ENCODE peak calls at places on chromosomes 2 and 18, in ten cellular contexts. Z is SK-N-SH; Q is IMR-90; V is HCT116; J is K562; A is colonic mucosa; T is right lobe of liver; Y is sigmoid colon; B is ovary; E is CD4-positive, alpha-beta T cell. F is an unnamed sample.
A peak's percentile ranks its signal among the peaks of the same experiment; 100 is the strongest.

GRCh38 chr18:75455249-75456183 is 28.0 kb upstream of the SMIM21 start:
- DNase-seq in Z (peak; percentile 40), Q (peak; percentile 18), V (no peak), J (no peak), A (no peak), T (no peak), Y (no peak), B (peak; percentile 59), E (no peak), F (peak; percentile 59)

GRCh38 chr2:226080323-226080722 is 680.8 kb downstream of the NYAP2 start:
- DNase-seq in Z (no peak), Q (peak; percentile 93), V (no peak), J (no peak), A (no peak), T (no peak), Y (no peak), B (no peak), E (no peak), F (no peak)

GRCh38 chr2:168336786-168337388 is 89.5 kb upstream of the STK39 start:
- DNase-seq in Z (no peak), Q (no peak), V (peak; percentile 87), J (peak; percentile 28), A (peak; percentile 77), T (peak; percentile 53), Y (no peak), B (peak; percentile 21), E (peak; percentile 36), F (no peak)

GRCh38 chr18:67266246-67266570 is 250.3 kb downstream of the DSEL start:
- DNase-seq in Z (no peak), Q (no peak), V (no peak), J (no peak), A (no peak), T (no peak), Y (no peak), B (no peak), E (no peak), F (no peak)

GRCh38 chr2:170475878-170476277 is 239.3 kb upstream of the SP5 start:
- DNase-seq in Z (no peak), Q (no peak), V (no peak), J (no peak), A (peak; percentile 44), T (no peak), Y (no peak), B (no peak), E (no peak), F (no peak)

GRCh38 chr2:25445464-25445863 is 103.7 kb upstream of the DNMT3A start:
- DNase-seq in Z (no peak), Q (no peak), V (no peak), J (no peak), A (no peak), T (no peak), Y (no peak), B (no peak), E (no peak), F (no peak)

GRCh38 chr2:27489118-27489497 is 435 bp downstream of the IFT172 start:
- DNase-seq in Z (peak; percentile 36), Q (peak; percentile 21), V (peak; percentile 1), J (no peak), A (peak; percentile 26), T (no peak), Y (no peak), B (peak; percentile 26), E (no peak), F (peak; percentile 39)

GRCh38 chr18:42131044-42131939 is 176.3 kb downstream of the PIK3C3 start:
- DNase-seq in Z (peak; percentile 35), Q (no peak), V (no peak), J (no peak), A (peak; percentile 22), T (no peak), Y (no peak), B (no peak), E (no peak), F (no peak)

GRCh38 chr18:47775961-47776360 is 154.5 kb downstream of the SMAD2 start:
- DNase-seq in Z (no peak), Q (peak; percentile 21), V (no peak), J (peak; percentile 14), A (no peak), T (no peak), Y (no peak), B (no peak), E (no peak), F (peak; percentile 41)

GRCh38 chr2:95699201-95699600 is 107.4 kb downstream of the TRIM43 start:
- DNase-seq in Z (no peak), Q (no peak), V (no peak), J (no peak), A (no peak), T (no peak), Y (no peak), B (no peak), E (no peak), F (no peak)

DNA sequence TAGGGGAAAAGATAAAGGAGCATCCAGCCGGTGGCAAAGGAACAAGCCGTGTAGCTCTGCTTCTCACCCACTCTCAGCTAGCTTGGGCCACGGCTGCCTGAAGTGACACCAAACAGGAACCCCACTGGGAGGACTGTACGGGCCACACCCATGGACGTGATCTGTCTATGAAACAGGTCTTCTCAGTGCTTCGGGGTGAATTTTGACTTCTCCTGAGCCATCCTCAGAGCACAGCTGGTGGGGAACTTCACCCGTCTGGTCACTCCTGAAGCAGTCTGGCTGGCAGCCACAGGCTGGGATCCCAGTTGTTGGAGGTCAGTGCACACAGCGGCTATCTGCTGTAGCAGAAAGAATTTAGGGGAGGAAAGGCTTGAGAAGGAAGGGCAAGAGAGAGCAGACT is 223.8 kb downstream of the FAM210A start:
- DNase-seq in Z (no peak), Q (no peak), V (no peak), J (no peak), A (no peak), T (peak; percentile 73), Y (peak; percentile 50), B (no peak), E (no peak), F (no peak)
- TF ChIP-seq CTCF in Z (no peak), Q (no peak), V (no peak), J (no peak), A (no peak), T (no peak), Y (no peak), B (no peak), E (no peak), F (no peak)

GRCh38 chr2:84797271-84797670 is 83.6 kb downstream of the TRABD2A start:
- DNase-seq in Z (no peak), Q (no peak), V (no peak), J (no peak), A (no peak), T (no peak), Y (no peak), B (no peak), E (no peak), F (no peak)
- H3K27ac ChIP-seq in Z (no peak overlapping the region), Q (no peak overlapping the region), V (no peak overlapping the region), J (no peak overlapping the region), A (no peak overlapping the region), T (no peak overlapping the region), Y (no peak overlapping the region), B (no peak overlapping the region), E (no peak overlapping the region), F (no peak overlapping the region)

DNA sequence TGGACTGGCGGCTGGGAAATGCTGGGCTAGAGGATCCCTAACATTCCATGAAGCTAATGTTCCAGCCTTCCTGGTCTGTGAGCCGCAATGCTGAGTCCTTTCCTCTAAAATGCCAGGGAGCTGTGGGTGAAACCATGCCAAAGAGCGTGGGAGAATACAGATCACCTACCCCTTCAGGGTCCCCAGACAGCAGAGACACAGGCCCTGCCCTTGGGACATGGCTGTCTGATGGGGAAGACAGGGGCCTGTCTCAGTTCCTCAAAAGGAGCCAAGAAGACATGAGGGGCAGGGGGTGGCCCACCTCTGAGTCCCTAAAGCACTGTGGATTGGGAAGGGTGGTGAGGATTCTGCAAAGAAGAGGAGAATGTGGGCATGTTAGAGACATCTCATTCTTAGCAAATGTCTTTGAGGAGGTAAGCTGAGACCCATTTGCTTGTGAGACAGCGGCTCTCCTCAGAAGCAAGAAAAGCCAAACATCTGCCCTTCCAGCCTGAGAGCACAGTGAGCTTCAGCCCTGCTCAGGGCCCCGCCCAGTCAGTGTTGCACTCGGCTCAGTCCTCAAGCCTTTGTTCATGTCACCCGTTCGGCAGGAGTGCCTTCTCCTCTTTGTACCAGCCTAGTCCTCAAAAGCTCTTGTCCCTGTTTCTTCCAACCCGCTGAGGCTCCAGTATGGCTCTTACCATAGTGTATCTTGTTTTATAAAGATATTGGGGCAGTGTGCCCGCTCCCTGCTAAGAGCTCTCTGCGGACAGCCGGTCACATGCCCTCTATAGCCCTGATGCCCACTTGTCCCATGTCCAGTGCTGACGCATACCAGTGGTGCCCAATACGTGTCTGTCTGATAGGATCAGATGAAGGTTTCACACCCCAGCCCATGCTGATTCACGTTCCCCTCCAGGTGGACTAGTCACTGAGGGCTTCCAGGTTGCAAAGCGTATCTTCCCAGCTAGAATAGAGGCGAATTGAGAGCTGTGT is 286.2 kb downstream of the CYP26B1 start:
- DNase-seq in Z (no peak), Q (no peak), V (no peak), J (no peak), A (no peak), T (no peak), Y (no peak), B (no peak), E (no peak), F (no peak)
- H3K27me3 ChIP-seq in Z (no peaks in the 10 kb centered on the region), Q (peaks cover 31% of the 10 kb centered on the region), V (peaks cover 20% of the 10 kb centered on the region), J (peaks cover 2% of the 10 kb centered on the region), A (no peaks in the 10 kb centered on the region), T (no peaks in the 10 kb centered on the region), Y (no peaks in the 10 kb centered on the region), B (no peaks in the 10 kb centered on the region), E (no peaks in the 10 kb centered on the region), F (no peaks in the 10 kb centered on the region)

GRCh38 chr2:3664118-3664517 is 6.1 kb downstream of the ALLC start:
- DNase-seq in Z (no peak), Q (no peak), V (no peak), J (no peak), A (no peak), T (no peak), Y (no peak), B (no peak), E (no peak), F (no peak)

GRCh38 chr2:3664925-3665324 is 6.9 kb downstream of the ALLC start:
- DNase-seq in Z (no peak), Q (no peak), V (no peak), J (no peak), A (no peak), T (no peak), Y (no peak), B (no peak), E (no peak), F (no peak)

GRCh38 chr2:3659447-3660432 is 1.7 kb downstream of the ALLC start:
- DNase-seq in Z (no peak), Q (peak; percentile 38), V (no peak), J (no peak), A (no peak), T (no peak), Y (peak; percentile 51), B (no peak), E (no peak), F (peak; percentile 46)

GRCh38 chr2:3661149-3661660 is 3.2 kb downstream of the ALLC start:
- DNase-seq in Z (no peak), Q (peak; percentile 2), V (no peak), J (no peak), A (no peak), T (no peak), Y (no peak), B (no peak), E (no peak), F (no peak)

DNA sequence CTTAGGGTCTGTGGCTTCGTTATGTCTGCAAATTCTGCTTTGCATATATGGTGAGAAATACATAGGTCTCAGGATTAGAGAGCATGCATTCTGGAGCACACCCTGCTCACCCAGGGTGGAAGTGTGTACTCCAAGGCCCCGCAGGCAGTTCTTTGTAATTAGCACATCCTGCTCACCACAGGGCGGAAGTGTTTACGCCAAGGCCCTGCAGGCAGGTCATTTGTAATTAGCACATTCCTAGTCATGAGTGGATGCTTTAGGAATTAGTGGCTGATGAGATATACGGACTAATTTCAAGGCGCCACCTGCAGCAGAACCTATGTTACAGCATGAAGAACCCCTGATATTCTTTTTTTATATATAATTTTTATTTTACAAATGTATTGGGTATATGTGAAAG is 4.2 kb downstream of the ALLC start:
- DNase-seq in Z (no peak), Q (no peak), V (peak; percentile 21), J (no peak), A (no peak), T (no peak), Y (no peak), B (no peak), E (no peak), F (no peak)
- TF ChIP-seq CTCF in Z (no peak), Q (no peak), V (peak; percentile 12), J (peak; percentile 23), A (no peak), T (peak; percentile 6), Y (no peak), B (no peak), E (no peak), F (no peak)